ENCODE peak calls at places on chromosomes 5 and 9, in eight cellular contexts. One of them, this sample, is unnamed. For H3K36me3, the result is how much of the 10 kb centered on the place peaks cover.

GRCh38 chr5:150377964-150378694 is 20.6 kb downstream of the TCOF1 start:
- DNase-seq in uterus: peak
- DNase-seq in K562: no peak
- DNase-seq in aorta: no peak
- DNase-seq in brain microvascular endothelial cell: peak
- DNase-seq in left ventricle myocardium inferior: no peak
- DNase-seq in H7: no peak
- DNase-seq in keratinocyte: no peak
- DNase-seq in this sample: no peak

GRCh38 chr5:140628711-140629110 is 4.3 kb downstream of the CD14 start:
- DNase-seq in uterus: no peak
- DNase-seq in K562: no peak
- DNase-seq in aorta: no peak
- DNase-seq in brain microvascular endothelial cell: peak
- DNase-seq in left ventricle myocardium inferior: no peak
- DNase-seq in H7: no peak
- DNase-seq in keratinocyte: no peak
- DNase-seq in this sample: no peak

GRCh38 chr9:84953797-84954695 is 284.5 kb downstream of the NTRK2 start:
- DNase-seq in uterus: peak
- DNase-seq in K562: peak
- DNase-seq in aorta: peak
- DNase-seq in brain microvascular endothelial cell: peak
- DNase-seq in left ventricle myocardium inferior: peak
- DNase-seq in H7: peak
- DNase-seq in keratinocyte: peak
- DNase-seq in this sample: peak

GRCh38 chr9:78668148-78668825 is 371.4 kb downstream of the PSAT1 start:
- DNase-seq in uterus: no peak
- DNase-seq in K562: no peak
- DNase-seq in aorta: no peak
- DNase-seq in brain microvascular endothelial cell: no peak
- DNase-seq in left ventricle myocardium inferior: no peak
- DNase-seq in H7: no peak
- DNase-seq in keratinocyte: peak
- DNase-seq in this sample: no peak

GRCh38 chr5:72194846-72195245 is 87.6 kb downstream of the MAP1B start:
- DNase-seq in uterus: no peak
- DNase-seq in K562: no peak
- DNase-seq in aorta: no peak
- DNase-seq in brain microvascular endothelial cell: no peak
- DNase-seq in left ventricle myocardium inferior: no peak
- DNase-seq in H7: no peak
- DNase-seq in keratinocyte: no peak
- DNase-seq in this sample: no peak

GRCh38 chr5:98072921-98073320 is 700.5 kb upstream of the RGMB start:
- DNase-seq in uterus: no peak
- DNase-seq in K562: no peak
- DNase-seq in aorta: no peak
- DNase-seq in brain microvascular endothelial cell: no peak
- DNase-seq in left ventricle myocardium inferior: no peak
- DNase-seq in H7: no peak
- DNase-seq in keratinocyte: no peak
- DNase-seq in this sample: no peak

GRCh38 chr5:133801955-133802751 is 166.3 kb downstream of the C5orf15 start:
- DNase-seq in uterus: no peak
- DNase-seq in K562: no peak
- DNase-seq in aorta: peak
- DNase-seq in brain microvascular endothelial cell: peak
- DNase-seq in left ventricle myocardium inferior: peak
- DNase-seq in H7: no peak
- DNase-seq in keratinocyte: no peak
- DNase-seq in this sample: no peak

GRCh38 chr9:2824564-2824963 is 19.3 kb downstream of the PUM3 start:
- DNase-seq in uterus: no peak
- DNase-seq in K562: no peak
- DNase-seq in aorta: no peak
- DNase-seq in brain microvascular endothelial cell: no peak
- DNase-seq in left ventricle myocardium inferior: no peak
- DNase-seq in H7: peak
- DNase-seq in keratinocyte: no peak
- DNase-seq in this sample: no peak

GRCh38 chr9:123176230-123176629 is 92.2 kb downstream of the STRBP start:
- DNase-seq in uterus: no peak
- DNase-seq in K562: no peak
- DNase-seq in aorta: no peak
- DNase-seq in brain microvascular endothelial cell: no peak
- DNase-seq in left ventricle myocardium inferior: no peak
- DNase-seq in H7: no peak
- DNase-seq in keratinocyte: no peak
- DNase-seq in this sample: no peak

GRCh38 chr9:76980566-76980965 is 38.9 kb upstream of the FOXB2 start:
- DNase-seq in uterus: no peak
- DNase-seq in K562: no peak
- DNase-seq in aorta: no peak
- DNase-seq in brain microvascular endothelial cell: no peak
- DNase-seq in left ventricle myocardium inferior: no peak
- DNase-seq in H7: no peak
- DNase-seq in keratinocyte: no peak
- DNase-seq in this sample: no peak

GRCh38 chr9:108272350-108272899 is 583.4 kb downstream of the ACTL7B start:
- DNase-seq in uterus: peak
- DNase-seq in K562: peak
- DNase-seq in aorta: peak
- DNase-seq in brain microvascular endothelial cell: peak
- DNase-seq in left ventricle myocardium inferior: peak
- DNase-seq in H7: peak
- DNase-seq in keratinocyte: no peak
- DNase-seq in this sample: peak

GRCh38 chr5:54785729-54786548 is 199.5 kb downstream of the ESM1 start:
- DNase-seq in uterus: no peak
- DNase-seq in K562: peak
- DNase-seq in aorta: peak
- DNase-seq in brain microvascular endothelial cell: no peak
- DNase-seq in left ventricle myocardium inferior: peak
- DNase-seq in H7: no peak
- DNase-seq in keratinocyte: no peak
- DNase-seq in this sample: no peak

GRCh38 chr5:159912033-159912800 is 4.1 kb upstream of the ADRA1B start:
- DNase-seq in uterus: peak
- DNase-seq in K562: no peak
- DNase-seq in aorta: no peak
- DNase-seq in brain microvascular endothelial cell: peak
- DNase-seq in left ventricle myocardium inferior: no peak
- DNase-seq in H7: no peak
- DNase-seq in keratinocyte: no peak
- DNase-seq in this sample: no peak

GRCh38 chr5:103489293-103489692 is 73.3 kb downstream of the NUDT12 start:
- DNase-seq in uterus: no peak
- DNase-seq in K562: no peak
- DNase-seq in aorta: no peak
- DNase-seq in brain microvascular endothelial cell: no peak
- DNase-seq in left ventricle myocardium inferior: no peak
- DNase-seq in H7: no peak
- DNase-seq in keratinocyte: no peak
- DNase-seq in this sample: no peak

GRCh38 chr5:194102-194501 is 2.8 kb downstream of the LRRC14B start:
- DNase-seq in uterus: no peak
- DNase-seq in K562: no peak
- DNase-seq in aorta: peak
- DNase-seq in brain microvascular endothelial cell: no peak
- DNase-seq in left ventricle myocardium inferior: peak
- DNase-seq in H7: no peak
- DNase-seq in keratinocyte: no peak
- DNase-seq in this sample: no peak

GRCh38 chr5:23507278-23507685 is at the start of gene PRDM9:
- DNase-seq in uterus: peak
- DNase-seq in K562: peak
- DNase-seq in aorta: peak
- DNase-seq in brain microvascular endothelial cell: no peak
- DNase-seq in left ventricle myocardium inferior: peak
- DNase-seq in H7: peak
- DNase-seq in keratinocyte: no peak
- DNase-seq in this sample: no peak

GRCh38 chr5:177982956-177983355 is 13.1 kb downstream of the PROP1 start:
- DNase-seq in uterus: no peak
- DNase-seq in K562: no peak
- DNase-seq in aorta: no peak
- DNase-seq in brain microvascular endothelial cell: no peak
- DNase-seq in left ventricle myocardium inferior: no peak
- DNase-seq in H7: no peak
- DNase-seq in keratinocyte: no peak
- DNase-seq in this sample: no peak

GRCh38 chr5:53407373-53407772 is 73.1 kb upstream of the FST start:
- DNase-seq in uterus: no peak
- DNase-seq in K562: no peak
- DNase-seq in aorta: no peak
- DNase-seq in brain microvascular endothelial cell: peak
- DNase-seq in left ventricle myocardium inferior: no peak
- DNase-seq in H7: no peak
- DNase-seq in keratinocyte: no peak
- DNase-seq in this sample: no peak

GRCh38 chr9:124480621-124480981 is 26.6 kb downstream of the NR5A1 start:
- DNase-seq in uterus: no peak
- DNase-seq in K562: peak
- DNase-seq in aorta: no peak
- DNase-seq in brain microvascular endothelial cell: no peak
- DNase-seq in left ventricle myocardium inferior: no peak
- DNase-seq in H7: peak
- DNase-seq in keratinocyte: no peak
- DNase-seq in this sample: no peak

GRCh38 chr5:9596833-9597232 is 33.3 kb downstream of the TAS2R1 start:
- DNase-seq in uterus: no peak
- DNase-seq in K562: no peak
- DNase-seq in aorta: no peak
- DNase-seq in brain microvascular endothelial cell: no peak
- DNase-seq in left ventricle myocardium inferior: no peak
- DNase-seq in H7: no peak
- DNase-seq in keratinocyte: no peak
- DNase-seq in this sample: no peak

GRCh38 chr9:134984372-134985240 is 66.9 kb upstream of the FCN1 start:
- DNase-seq in uterus: no peak
- DNase-seq in K562: no peak
- DNase-seq in aorta: peak
- DNase-seq in brain microvascular endothelial cell: no peak
- DNase-seq in left ventricle myocardium inferior: no peak
- DNase-seq in H7: no peak
- DNase-seq in keratinocyte: no peak
- DNase-seq in this sample: no peak

GRCh38 chr9:7461791-7462190 is 337.8 kb downstream of the DMAC1 start:
- DNase-seq in uterus: no peak
- DNase-seq in K562: no peak
- DNase-seq in aorta: no peak
- DNase-seq in brain microvascular endothelial cell: no peak
- DNase-seq in left ventricle myocardium inferior: no peak
- DNase-seq in H7: no peak
- DNase-seq in keratinocyte: no peak
- DNase-seq in this sample: no peak

GRCh38 chr9:94017939-94018531 is 62.9 kb upstream of the BARX1 start:
- DNase-seq in uterus: no peak
- DNase-seq in K562: no peak
- DNase-seq in aorta: no peak
- DNase-seq in brain microvascular endothelial cell: no peak
- DNase-seq in left ventricle myocardium inferior: no peak
- DNase-seq in H7: no peak
- DNase-seq in keratinocyte: no peak
- DNase-seq in this sample: no peak

GRCh38 chr9:3517377-3518048 is 8.3 kb downstream of the RFX3 start:
- DNase-seq in uterus: no peak
- DNase-seq in K562: no peak
- DNase-seq in aorta: no peak
- DNase-seq in brain microvascular endothelial cell: no peak
- DNase-seq in left ventricle myocardium inferior: no peak
- DNase-seq in H7: no peak
- DNase-seq in keratinocyte: no peak
- DNase-seq in this sample: no peak

GRCh38 chr5:55593115-55593472 is 58.3 kb upstream of the PLPP1 start:
- DNase-seq in uterus: no peak
- DNase-seq in K562: no peak
- DNase-seq in aorta: no peak
- DNase-seq in brain microvascular endothelial cell: no peak
- DNase-seq in left ventricle myocardium inferior: no peak
- DNase-seq in H7: no peak
- DNase-seq in keratinocyte: peak
- DNase-seq in this sample: no peak

GRCh38 chr5:122501087-122501435 is 189.0 kb downstream of the SNCAIP start:
- DNase-seq in uterus: no peak
- DNase-seq in K562: no peak
- DNase-seq in aorta: peak
- DNase-seq in brain microvascular endothelial cell: no peak
- DNase-seq in left ventricle myocardium inferior: no peak
- DNase-seq in H7: no peak
- DNase-seq in keratinocyte: no peak
- DNase-seq in this sample: peak

GRCh38 chr9:71819115-71819739 is 50.9 kb upstream of the CEMIP2 start:
- DNase-seq in uterus: peak
- DNase-seq in K562: peak
- DNase-seq in aorta: no peak
- DNase-seq in brain microvascular endothelial cell: peak
- DNase-seq in left ventricle myocardium inferior: no peak
- DNase-seq in H7: no peak
- DNase-seq in keratinocyte: no peak
- DNase-seq in this sample: peak

GRCh38 chr5:62373382-62373781 is 30.3 kb downstream of the DIMT1 start:
- DNase-seq in uterus: no peak
- DNase-seq in K562: no peak
- DNase-seq in aorta: no peak
- DNase-seq in brain microvascular endothelial cell: no peak
- DNase-seq in left ventricle myocardium inferior: no peak
- DNase-seq in H7: no peak
- DNase-seq in keratinocyte: no peak
- DNase-seq in this sample: no peak
- H3K36me3 ChIP-seq in uterus: under half
- H3K36me3 ChIP-seq in K562: half or more
- H3K36me3 ChIP-seq in aorta: under half
- H3K36me3 ChIP-seq in brain microvascular endothelial cell: under half
- H3K36me3 ChIP-seq in left ventricle myocardium inferior: half or more
- H3K36me3 ChIP-seq in H7: under half
- H3K36me3 ChIP-seq in keratinocyte: under half
- H3K36me3 ChIP-seq in this sample: under half

GRCh38 chr9:96565684-96566360 is 53.8 kb downstream of the CDC14B start:
- DNase-seq in uterus: no peak
- DNase-seq in K562: no peak
- DNase-seq in aorta: no peak
- DNase-seq in brain microvascular endothelial cell: no peak
- DNase-seq in left ventricle myocardium inferior: no peak
- DNase-seq in H7: peak
- DNase-seq in keratinocyte: no peak
- DNase-seq in this sample: no peak
- H3K4me3 ChIP-seq in uterus: peak
- H3K4me3 ChIP-seq in K562: no peak
- H3K4me3 ChIP-seq in aorta: peak
- H3K4me3 ChIP-seq in brain microvascular endothelial cell: peak
- H3K4me3 ChIP-seq in left ventricle myocardium inferior: peak
- H3K4me3 ChIP-seq in H7: peak
- H3K4me3 ChIP-seq in keratinocyte: peak
- H3K4me3 ChIP-seq in this sample: peak

GRCh38 chr5:69225859-69226258 is 8.8 kb upstream of the CDK7 start:
- DNase-seq in uterus: no peak
- DNase-seq in K562: no peak
- DNase-seq in aorta: no peak
- DNase-seq in brain microvascular endothelial cell: no peak
- DNase-seq in left ventricle myocardium inferior: no peak
- DNase-seq in H7: no peak
- DNase-seq in keratinocyte: no peak
- DNase-seq in this sample: no peak
- H3K36me3 ChIP-seq in uterus: under half
- H3K36me3 ChIP-seq in K562: half or more
- H3K36me3 ChIP-seq in aorta: under half
- H3K36me3 ChIP-seq in brain microvascular endothelial cell: under half
- H3K36me3 ChIP-seq in left ventricle myocardium inferior: half or more
- H3K36me3 ChIP-seq in H7: under half
- H3K36me3 ChIP-seq in keratinocyte: under half
- H3K36me3 ChIP-seq in this sample: under half

GRCh38 chr9:91817493-91818225 is 132.4 kb downstream of the ROR2 start:
- DNase-seq in uterus: peak
- DNase-seq in K562: no peak
- DNase-seq in aorta: no peak
- DNase-seq in brain microvascular endothelial cell: peak
- DNase-seq in left ventricle myocardium inferior: no peak
- DNase-seq in H7: peak
- DNase-seq in keratinocyte: no peak
- DNase-seq in this sample: peak
- H3K4me3 ChIP-seq in uterus: peak
- H3K4me3 ChIP-seq in K562: no peak
- H3K4me3 ChIP-seq in aorta: no peak
- H3K4me3 ChIP-seq in brain microvascular endothelial cell: no peak
- H3K4me3 ChIP-seq in left ventricle myocardium inferior: no peak
- H3K4me3 ChIP-seq in H7: no peak
- H3K4me3 ChIP-seq in keratinocyte: no peak
- H3K4me3 ChIP-seq in this sample: no peak